ENCODE peak calls at places on chromosomes 7 and 10, in seven cellular contexts. One of them, this sample, is unnamed.

GRCh38 chr7:1532456-1533254 is 2.2 kb downstream of the MAFK start:
- DNase-seq in Caki2: peak; percentile 94
- DNase-seq in NCI-H774: no peak
- DNase-seq in NCI-H1694 treated with DMSO at 0.1 percent for 48 hours: no peak
- DNase-seq in PC-3: peak; percentile 97
- DNase-seq in fibroblast of gingiva: peak; percentile 86
- DNase-seq in HT-29: peak; percentile 97
- DNase-seq in this sample: peak; percentile 80

GRCh38 chr10:99276848-99277486 is 41.3 kb upstream of the HPSE2 start:
- DNase-seq in Caki2: no peak
- DNase-seq in NCI-H774: no peak
- DNase-seq in NCI-H1694 treated with DMSO at 0.1 percent for 48 hours: peak; percentile 24
- DNase-seq in PC-3: peak; percentile 56
- DNase-seq in fibroblast of gingiva: peak; percentile 12
- DNase-seq in HT-29: peak; percentile 63
- DNase-seq in this sample: no peak

GRCh38 chr7:24381919-24382505 is 98.0 kb downstream of the NPY start:
- DNase-seq in Caki2: no peak
- DNase-seq in NCI-H774: no peak
- DNase-seq in NCI-H1694 treated with DMSO at 0.1 percent for 48 hours: peak; percentile 90
- DNase-seq in PC-3: peak; percentile 47
- DNase-seq in fibroblast of gingiva: peak; percentile 3
- DNase-seq in HT-29: peak; percentile 28
- DNase-seq in this sample: no peak

GRCh38 chr7:129644634-129645230 is 33.2 kb downstream of the NRF1 start:
- DNase-seq in Caki2: peak; percentile 14
- DNase-seq in NCI-H774: peak; percentile 22
- DNase-seq in NCI-H1694 treated with DMSO at 0.1 percent for 48 hours: peak; percentile 86
- DNase-seq in PC-3: peak; percentile 67
- DNase-seq in fibroblast of gingiva: peak; percentile 47
- DNase-seq in HT-29: peak; percentile 65
- DNase-seq in this sample: no peak

GRCh38 chr7:96827701-96828100 is 118.1 kb upstream of the SEM1 start:
- DNase-seq in Caki2: no peak
- DNase-seq in NCI-H774: no peak
- DNase-seq in NCI-H1694 treated with DMSO at 0.1 percent for 48 hours: no peak
- DNase-seq in PC-3: no peak
- DNase-seq in fibroblast of gingiva: no peak
- DNase-seq in HT-29: no peak
- DNase-seq in this sample: no peak

GRCh38 chr7:46932656-46933424 is 649.1 kb downstream of the TNS3 start:
- DNase-seq in Caki2: peak; percentile 16
- DNase-seq in NCI-H774: no peak
- DNase-seq in NCI-H1694 treated with DMSO at 0.1 percent for 48 hours: no peak
- DNase-seq in PC-3: peak; percentile 52
- DNase-seq in fibroblast of gingiva: peak; percentile 95
- DNase-seq in HT-29: peak; percentile 49
- DNase-seq in this sample: peak; percentile 26

GRCh38 chr7:130365511-130366441 is 14.5 kb upstream of the CPA1 start:
- DNase-seq in Caki2: peak; percentile 14
- DNase-seq in NCI-H774: peak; percentile 99
- DNase-seq in NCI-H1694 treated with DMSO at 0.1 percent for 48 hours: peak; percentile 99
- DNase-seq in PC-3: peak; percentile 43
- DNase-seq in fibroblast of gingiva: peak; percentile 18
- DNase-seq in HT-29: no peak
- DNase-seq in this sample: peak; percentile 92

GRCh38 chr10:111281516-111281915 is 204.7 kb downstream of the ADRA2A start:
- DNase-seq in Caki2: no peak
- DNase-seq in NCI-H774: no peak
- DNase-seq in NCI-H1694 treated with DMSO at 0.1 percent for 48 hours: no peak
- DNase-seq in PC-3: peak; percentile 34
- DNase-seq in fibroblast of gingiva: no peak
- DNase-seq in HT-29: peak; percentile 52
- DNase-seq in this sample: no peak

GRCh38 chr10:42177077-42177792 is 461.1 kb downstream of the ZNF33B start:
- DNase-seq in Caki2: no peak
- DNase-seq in NCI-H774: no peak
- DNase-seq in NCI-H1694 treated with DMSO at 0.1 percent for 48 hours: no peak
- DNase-seq in PC-3: no peak
- DNase-seq in fibroblast of gingiva: no peak
- DNase-seq in HT-29: no peak
- DNase-seq in this sample: no peak

GRCh38 chr10:3783721-3784432 is 1.1 kb downstream of the KLF6 start:
- DNase-seq in Caki2: peak; percentile 63
- DNase-seq in NCI-H774: peak; percentile 57
- DNase-seq in NCI-H1694 treated with DMSO at 0.1 percent for 48 hours: no peak
- DNase-seq in PC-3: peak; percentile 70
- DNase-seq in fibroblast of gingiva: peak; percentile 86
- DNase-seq in HT-29: peak; percentile 82
- DNase-seq in this sample: peak; percentile 76